ENCODE peak calls at places on chromosomes 13 and 19, in ten cellular contexts. F is ascending aorta, C is gastrocnemius medialis, Q is IMR-90, N is nephron progenitor cell, J is heart right ventricle, W is epithelial cell of proximal tubule, H is WERI-Rb-1, T is natural killer cell, V is glutamatergic neuron. X is an unnamed sample.

GRCh38 chr19:55585658-55586339 is 5.2 kb upstream of the ZNF579 start:
- DNase-seq in T (no peak), J (peak; percentile 88), N (peak; percentile 89), H (peak; percentile 97), C (no peak), V (peak; percentile 92), F (peak; percentile 84), W (no peak), Q (peak; percentile 63), X (peak; percentile 73)

GRCh38 chr19:14433454-14434156 is 499 bp downstream of the PKN1 start:
- DNase-seq in T (peak; percentile 57), J (peak; percentile 33), Q (no peak), F (no peak), N (no peak), V (no peak), H (no peak), W (no peak), C (no peak), X (peak; percentile 60)

GRCh38 chr13:55538424-55538823 is 1602.3 kb upstream of the PRR20A start:
- DNase-seq in H (no peak), T (no peak), J (no peak), N (no peak), C (no peak), V (no peak), Q (no peak), W (no peak), F (no peak), X (no peak)

GRCh38 chr19:46975011-46975917 is 44.4 kb upstream of the NPAS1 start:
- DNase-seq in F (no peak), J (no peak), C (no peak), W (no peak), Q (no peak), H (peak; percentile 44), V (no peak), N (no peak), T (no peak), X (no peak)

GRCh38 chr19:18666304-18666703 is 17.2 kb upstream of the CRTC1 start:
- DNase-seq in T (no peak), W (no peak), F (no peak), N (no peak), V (no peak), Q (no peak), H (no peak), J (no peak), C (no peak), X (no peak)

GRCh38 chr13:71577127-71577526 is 289.9 kb downstream of the DACH1 start:
- DNase-seq in C (no peak), H (no peak), J (no peak), Q (no peak), W (peak; percentile 43), T (no peak), N (no peak), F (no peak), V (no peak), X (no peak)

GRCh38 chr19:38849147-38849745 is 540 bp downstream of the HNRNPL start:
- DNase-seq in N (peak; percentile 98), W (peak; percentile 37), F (peak; percentile 97), J (peak; percentile 97), V (peak; percentile 98), Q (peak; percentile 92), T (peak; percentile 98), C (peak; percentile 92), H (peak; percentile 98), X (peak; percentile 99)

GRCh38 chr13:99811067-99811715 is 160.4 kb downstream of the ZIC5 start:
- DNase-seq in V (no peak), J (no peak), F (no peak), W (no peak), C (no peak), Q (no peak), H (no peak), N (no peak), T (no peak), X (no peak)

GRCh38 chr19:42693760-42694350 is 46.4 kb downstream of the PSG3 start:
- DNase-seq in F (no peak), C (no peak), V (peak; percentile 19), T (no peak), Q (peak; percentile 46), J (no peak), W (peak; percentile 6), H (peak; percentile 35), N (no peak), X (peak; percentile 85)

GRCh38 chr13:34412295-34412694 is 529.8 kb upstream of the NBEA start:
- DNase-seq in V (no peak), J (no peak), H (no peak), N (no peak), F (no peak), Q (no peak), C (no peak), W (no peak), T (no peak), X (no peak)

GRCh38 chr13:34416833-34417425 is 525.1 kb upstream of the NBEA start:
- DNase-seq in Q (peak; percentile 39), W (peak; percentile 40), T (no peak), C (peak; percentile 60), F (peak; percentile 64), N (no peak), V (no peak), J (peak; percentile 74), H (no peak), X (no peak)

GRCh38 chr13:34412817-34413365 is 529.2 kb upstream of the NBEA start:
- DNase-seq in C (no peak), N (no peak), H (no peak), J (no peak), W (no peak), T (no peak), F (no peak), Q (no peak), V (no peak), X (peak; percentile 12)

GRCh38 chr13:34413538-34414210 is 528.4 kb upstream of the NBEA start:
- DNase-seq in J (no peak), H (no peak), C (no peak), Q (no peak), W (no peak), V (no peak), N (no peak), F (no peak), T (no peak), X (no peak)

GRCh38 chr13:34414616-34415015 is 527.5 kb upstream of the NBEA start:
- DNase-seq in N (no peak), H (no peak), Q (no peak), T (no peak), W (no peak), F (no peak), C (no peak), J (no peak), V (no peak), X (no peak)
- TF ChIP-seq CTCF in N (no peak), H (no peak), Q (no peak), T (no peak), W (no peak), F (no peak), C (no peak), J (no peak), V (no peak), X (no peak)

DNA sequence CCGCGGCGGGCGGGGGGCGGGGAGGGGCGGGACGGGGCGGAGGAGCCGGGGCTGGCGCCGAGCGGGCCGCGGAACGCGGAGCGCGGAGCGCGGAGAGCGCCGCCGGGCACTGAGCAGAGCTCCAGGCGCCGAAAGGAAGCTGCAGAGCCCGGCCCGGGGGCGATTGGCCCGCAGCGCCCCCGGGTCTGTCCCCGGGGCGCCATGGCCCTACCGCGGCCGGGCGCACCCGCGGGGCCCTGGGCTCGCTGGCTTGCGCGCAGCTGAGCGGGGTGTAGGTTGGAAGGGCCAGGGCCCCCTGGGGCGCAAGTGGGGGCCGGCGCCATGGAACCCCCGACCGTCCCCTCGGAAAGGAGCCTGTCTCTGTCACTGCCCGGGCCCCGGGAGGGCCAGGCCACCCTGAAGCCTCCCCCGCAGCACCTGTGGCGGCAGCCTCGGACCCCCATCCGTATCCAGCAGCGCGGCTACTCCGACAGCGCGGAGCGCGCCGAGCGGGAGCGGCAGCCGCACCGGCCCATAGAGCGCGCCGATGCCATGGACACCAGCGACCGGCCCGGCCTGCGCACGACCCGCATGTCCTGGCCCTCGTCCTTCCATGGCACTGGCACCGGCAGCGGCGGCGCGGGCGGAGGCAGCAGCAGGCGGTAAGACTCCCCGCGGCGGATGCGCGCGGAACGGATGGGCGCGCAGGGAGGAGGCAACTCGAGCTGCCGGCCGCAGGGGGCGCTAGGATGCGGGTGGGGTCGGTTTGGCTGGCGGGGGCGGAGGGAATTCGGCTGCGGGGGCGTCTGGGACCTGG is at the start of gene PDE4A:
- DNase-seq in V (peak; percentile 81), N (peak; percentile 79), C (no peak), H (peak; percentile 77), Q (no peak), T (peak; percentile 73), F (no peak), J (no peak), W (no peak), X (no peak)
- TF ChIP-seq CTCF in V (peak; percentile 79), N (peak; percentile 50), C (peak; percentile 19), H (peak; percentile 80), Q (peak; percentile 47), T (peak; percentile 77), F (no peak), J (peak; percentile 39), W (peak; percentile 48), X (peak; percentile 24)

GRCh38 chr13:93522486-93522885 is 295.9 kb downstream of the GPC6 start:
- DNase-seq in Q (peak; percentile 74), H (no peak), T (no peak), N (no peak), V (no peak), F (no peak), W (no peak), J (no peak), C (no peak), X (no peak)

GRCh38 chr13:93517658-93518057 is 291.1 kb downstream of the GPC6 start:
- DNase-seq in N (no peak), Q (no peak), F (no peak), T (no peak), V (no peak), H (no peak), J (no peak), C (no peak), W (no peak), X (no peak)

GRCh38 chr13:93525087-93525486 is 298.5 kb downstream of the GPC6 start:
- DNase-seq in J (no peak), W (no peak), F (no peak), V (no peak), C (no peak), N (no peak), H (no peak), T (no peak), Q (no peak), X (no peak)

DNA sequence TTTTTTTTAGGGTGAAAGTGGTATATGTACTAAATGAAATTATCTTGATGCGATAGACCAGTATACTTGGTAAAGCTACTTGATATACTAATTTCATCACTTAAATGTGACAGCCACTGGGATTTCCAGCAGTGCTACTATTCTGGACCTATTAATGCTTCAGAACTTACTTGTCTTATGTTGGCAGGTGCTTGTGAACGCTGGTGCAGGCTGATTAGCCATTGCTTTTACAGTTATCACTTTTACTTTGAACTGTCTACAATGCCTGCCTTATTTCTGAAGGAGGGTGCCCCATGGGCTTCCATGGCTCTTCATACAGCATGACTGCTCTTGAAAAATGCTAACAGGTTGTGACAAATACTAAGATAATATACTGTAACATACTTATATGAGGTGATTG is 294.7 kb downstream of the GPC6 start:
- DNase-seq in C (no peak), F (no peak), N (no peak), T (no peak), H (no peak), J (no peak), W (no peak), V (no peak), Q (no peak), X (no peak)
- TF ChIP-seq CTCF in C (no peak), F (no peak), N (no peak), T (no peak), H (no peak), J (no peak), W (no peak), V (no peak), Q (no peak), X (no peak)

GRCh38 chr13:65966991-65967451 is 1263.1 kb downstream of the PCDH9 start:
- DNase-seq in C (no peak), N (no peak), H (peak; percentile 8), F (no peak), W (peak; percentile 16), Q (peak; percentile 45), V (no peak), J (no peak), T (no peak), X (no peak)
- TF ChIP-seq CTCF in C (no peak), N (peak; percentile 28), H (peak; percentile 16), F (peak; percentile 13), W (peak; percentile 70), Q (peak; percentile 42), V (peak; percentile 46), J (peak; percentile 19), T (no peak), X (no peak)

X was measured in Calu3.